ENCODE peak calls at places on chromosome 13, in ten cellular contexts. F is amygdala; R is HFFc6; G is T follicular helper cell; K is T47D; Z is NCI-H1694; W is AG08395; H is neuronal stem cell; A is CD4-positive, alpha-beta T cell; D is NCI-H345. C is an unnamed sample.

GRCh38 chr13:100658363-100658762 is 16.2 kb downstream of the TMTC4 start:
- DNase-seq in G (no peak), K (no peak), Z (no peak), W (no peak), A (no peak), F (no peak), H (no peak), R (no peak), D (no peak), C (no peak)

GRCh38 chr13:43802511-43802910 is 15.7 kb upstream of the ENOX1 start:
- DNase-seq in K (no peak), G (no peak), R (no peak), D (no peak), Z (no peak), A (no peak), W (no peak), H (no peak), F (no peak), C (no peak)

GRCh38 chr13:22757530-22758120 is 423.2 kb upstream of the SGCG start:
- DNase-seq in Z (no peak), F (no peak), A (no peak), K (no peak), R (no peak), H (no peak), D (peak), W (peak), G (no peak), C (no peak)

GRCh38 chr13:102261809-102262208 is 140.0 kb downstream of the FGF14 start:
- DNase-seq in H (no peak), R (no peak), D (no peak), W (no peak), A (no peak), F (no peak), Z (peak), K (no peak), G (no peak), C (no peak)

GRCh38 chr13:113920606-113921306 is 53.1 kb downstream of the C13orf46 start:
- DNase-seq in F (no peak), G (no peak), K (no peak), D (no peak), Z (no peak), A (no peak), W (no peak), H (no peak), R (no peak), C (no peak)

GRCh38 chr13:30196025-30196424 is 111.3 kb downstream of the KATNAL1 start:
- DNase-seq in H (peak), K (no peak), Z (no peak), W (no peak), R (peak), G (no peak), A (no peak), F (no peak), D (peak), C (no peak)

GRCh38 chr13:113964251-113964995 is 9.5 kb downstream of the C13orf46 start:
- DNase-seq in A (no peak), G (no peak), W (no peak), K (no peak), F (no peak), H (no peak), Z (no peak), R (no peak), D (no peak), C (no peak)

GRCh38 chr13:44739120-44739519 is 163.0 kb upstream of the TSC22D1 start:
- DNase-seq in A (no peak), W (no peak), H (no peak), Z (no peak), G (no peak), D (no peak), R (no peak), K (no peak), F (no peak), C (no peak)

GRCh38 chr13:53131361-53131760 is 102.7 kb downstream of the OLFM4 start:
- DNase-seq in W (no peak), A (no peak), D (no peak), K (no peak), F (no peak), R (no peak), Z (no peak), H (no peak), G (no peak), C (no peak)

GRCh38 chr13:101614491-101614890 is 162.0 kb downstream of the ITGBL1 start:
- DNase-seq in K (no peak), F (no peak), Z (no peak), G (no peak), H (no peak), A (no peak), D (no peak), W (no peak), R (no peak), C (no peak)

GRCh38 chr13:73754727-73755292 is 379.4 kb downstream of the KLF12 start:
- DNase-seq in D (peak), R (peak), A (no peak), K (peak), Z (peak), H (peak), W (peak), G (no peak), F (no peak), C (peak)

GRCh38 chr13:90769387-90769786 is 578.1 kb upstream of the MIR17HG start:
- DNase-seq in Z (no peak), D (no peak), F (no peak), A (no peak), K (no peak), G (no peak), W (no peak), R (no peak), H (no peak), C (no peak)

GRCh38 chr13:32246468-32246867 is 68.7 kb downstream of the ZAR1L start:
- DNase-seq in F (no peak), Z (no peak), K (peak), G (no peak), A (peak), D (peak), R (peak), H (peak), W (peak), C (no peak)

GRCh38 chr13:46403851-46404731 is 17.0 kb upstream of the RUBCNL start:
- DNase-seq in R (no peak), H (no peak), K (no peak), A (no peak), D (no peak), G (no peak), Z (no peak), F (no peak), W (no peak), C (no peak)

GRCh38 chr13:91544723-91545122 is 146.3 kb downstream of the GPC5 start:
- DNase-seq in W (no peak), F (no peak), H (peak), G (no peak), Z (no peak), R (no peak), K (no peak), A (no peak), D (no peak), C (no peak)

GRCh38 chr13:91741925-91742324 is 343.5 kb downstream of the GPC5 start:
- DNase-seq in G (no peak), Z (no peak), A (no peak), K (no peak), W (no peak), F (no peak), H (no peak), D (no peak), R (no peak), C (no peak)

GRCh38 chr13:78137404-78138142 is 218.9 kb upstream of the EDNRB start:
- DNase-seq in G (no peak), Z (peak), F (peak), K (peak), R (peak), W (peak), H (peak), D (peak), A (no peak), C (peak)

GRCh38 chr13:98143601-98144500 is 957 bp downstream of the FARP1 start:
- DNase-seq in G (no peak), H (no peak), K (no peak), Z (peak), W (peak), D (no peak), F (no peak), R (peak), A (no peak), C (no peak)

C was measured in GM04503.